ENCODE peak calls at places on chromosomes 1 and 21, in six cellular contexts. E, I, U, N, H and A are unnamed samples.

GRCh38 chr1:43316738-43317520 is 16.1 kb downstream of the TIE1 start:
- DNase-seq in E (no peak), I (peak; percentile 65), U (no peak), N (no peak), H (no peak), A (no peak)

GRCh38 chr1:87942165-87942564 is 613.5 kb downstream of the LMO4 start:
- DNase-seq in E (no peak), I (no peak), U (no peak), N (peak; percentile 32), H (no peak), A (no peak)

GRCh38 chr1:204979891-204980649 is 62.9 kb upstream of the CNTN2 start:
- DNase-seq in E (no peak), I (no peak), U (no peak), N (no peak), H (no peak), A (no peak)

GRCh38 chr1:206455681-206456344 is 14.5 kb upstream of the IKBKE start:
- DNase-seq in E (peak; percentile 50), I (no peak), U (no peak), N (peak; percentile 74), H (no peak), A (no peak)

GRCh38 chr1:47752560-47752959 is 244.6 kb downstream of the TRABD2B start:
- DNase-seq in E (no peak), I (peak; percentile 33), U (no peak), N (no peak), H (no peak), A (no peak)

GRCh38 chr1:59012378-59012777 is 228.5 kb upstream of the JUN start:
- DNase-seq in E (no peak), I (peak; percentile 7), U (no peak), N (no peak), H (no peak), A (no peak)

GRCh38 chr1:21334214-21335087 is 44.2 kb upstream of the ECE1 start:
- DNase-seq in E (no peak), I (peak; percentile 94), U (peak; percentile 98), N (peak; percentile 94), H (peak; percentile 92), A (peak; percentile 46)

GRCh38 chr1:29684141-29684540 is 447.8 kb downstream of the PTPRU start:
- DNase-seq in E (no peak), I (peak; percentile 20), U (no peak), N (no peak), H (no peak), A (no peak)

GRCh38 chr1:211527888-211528287 is 35.9 kb upstream of the RD3 start:
- DNase-seq in E (no peak), I (no peak), U (no peak), N (no peak), H (peak; percentile 13), A (no peak)

GRCh38 chr21:25179116-25179515 is 428.2 kb downstream of the MRPL39 start:
- DNase-seq in E (no peak), I (no peak), U (peak; percentile 87), N (no peak), H (no peak), A (no peak)

GRCh38 chr1:153000294-153000693 is 1.3 kb upstream of the SPRR3 start:
- DNase-seq in E (no peak), I (no peak), U (no peak), N (peak; percentile 1), H (no peak), A (no peak)